ENCODE peak calls at places on chromosomes 4 and X, in six cellular contexts. Y is neural progenitor cell, R is HepG2, Z is H7, L is sigmoid colon, P is mesendoderm. W is an unnamed sample.

GRCh38 chr4:180767330-180767729 is 1475.9 kb upstream of the TENM3 start:
- DNase-seq in Y (peak; percentile 56), R (no peak), L (no peak), P (peak; percentile 76), Z (no peak), W (no peak)

GRCh38 chr4:184444953-184445309 is 29.4 kb downstream of the IRF2 start:
- DNase-seq in Y (no peak), P (no peak), L (no peak), Z (no peak), R (no peak), W (no peak)

GRCh38 chrX:32448320-32448719 is 763.0 kb downstream of the DMD start:
- DNase-seq in Z (no peak), R (peak; percentile 0), P (no peak), L (no peak), Y (no peak), W (no peak)

GRCh38 chr4:117800636-117801035 is 233.7 kb upstream of the NDST3 start:
- DNase-seq in P (peak; percentile 57), R (no peak), Y (no peak), Z (no peak), L (no peak), W (no peak)

GRCh38 chr4:23084559-23085248 is 392.0 kb downstream of the GBA3 start:
- DNase-seq in R (no peak), Y (peak; percentile 25), Z (no peak), L (no peak), P (no peak), W (no peak)

GRCh38 chrX:77431227-77431626 is 16.0 kb upstream of the FGF16 start:
- DNase-seq in Z (no peak), P (peak; percentile 26), R (no peak), Y (no peak), L (no peak), W (no peak)

GRCh38 chr4:113411496-113411938 is 350.0 kb downstream of the CAMK2D start:
- DNase-seq in L (no peak), Y (no peak), R (peak; percentile 15), Z (no peak), P (no peak), W (no peak)

GRCh38 chrX:599837-600715 is 30.5 kb upstream of the SHOX start:
- DNase-seq in R (no peak), P (no peak), Z (no peak), Y (no peak), L (no peak), W (no peak)

GRCh38 chr4:101835121-101835904 is 44.8 kb downstream of the BANK1 start:
- DNase-seq in Z (peak; percentile 3), P (no peak), L (peak; percentile 72), R (peak; percentile 15), Y (no peak), W (no peak)

GRCh38 chr4:13455411-13455810 is 28.7 kb downstream of the RAB28 start:
- DNase-seq in L (no peak), Z (no peak), P (peak; percentile 13), R (no peak), Y (no peak), W (no peak)

GRCh38 chrX:46244451-46244850 is 300.8 kb downstream of the ZNF674 start:
- DNase-seq in Z (no peak), R (no peak), P (no peak), L (no peak), Y (no peak), W (no peak)

GRCh38 chr4:47104986-47105385 is 73.6 kb downstream of the GABRB1 start:
- DNase-seq in R (no peak), L (no peak), P (no peak), Z (no peak), Y (no peak), W (no peak)

GRCh38 chr4:120801171-120801758 is 121.3 kb downstream of the PRDM5 start:
- DNase-seq in L (peak; percentile 64), R (no peak), Z (no peak), Y (no peak), P (no peak), W (no peak)

GRCh38 chrX:44972132-44972531 is 99.1 kb downstream of the KDM6A start:
- DNase-seq in R (no peak), P (no peak), L (no peak), Z (no peak), Y (no peak), W (no peak)

GRCh38 chrX:100731441-100732281 is at the start of gene SYTL4:
- DNase-seq in P (peak; percentile 33), R (no peak), Y (peak; percentile 57), L (peak; percentile 68), Z (peak; percentile 80), W (no peak)

GRCh38 chrX:116318672-116319071 is 117.7 kb upstream of the SLC6A14 start:
- DNase-seq in Y (no peak), Z (no peak), P (no peak), R (no peak), L (no peak), W (no peak)

GRCh38 chr4:183249854-183250253 is 70.2 kb downstream of the CLDN22 start:
- DNase-seq in L (no peak), P (peak; percentile 58), Z (no peak), Y (peak; percentile 52), R (peak; percentile 16), W (peak; percentile 3)

GRCh38 chr4:80422727-80423404 is 87.3 kb downstream of the CFAP299 start:
- DNase-seq in Y (no peak), L (no peak), P (no peak), R (no peak), Z (no peak), W (peak; percentile 41)

GRCh38 chrX:47158131-47158530 is 13.1 kb downstream of the RBM10 start:
- DNase-seq in P (no peak), L (peak; percentile 37), Z (peak; percentile 78), R (no peak), Y (no peak), W (no peak)

GRCh38 chr4:185099024-185099682 is 43.9 kb upstream of the SLC25A4 start:
- DNase-seq in Y (no peak), Z (peak; percentile 57), R (no peak), L (no peak), P (peak; percentile 49), W (no peak)

GRCh38 chrX:132413459-132413858 is 75.4 kb downstream of the MBNL3 start:
- DNase-seq in Z (peak; percentile 69), L (no peak), R (peak; percentile 82), Y (peak; percentile 33), P (peak; percentile 90), W (no peak)

GRCh38 chr4:117164338-117164737 is 79.0 kb upstream of the TRAM1L1 start:
- DNase-seq in R (no peak), Y (no peak), P (peak; percentile 25), L (no peak), Z (no peak), W (no peak)

GRCh38 chr4:154124539-154125255 is 335.8 kb upstream of the SFRP2 start:
- DNase-seq in P (no peak), Y (no peak), R (no peak), L (no peak), Z (no peak), W (no peak)

GRCh38 chrX:69282893-69283690 is 117.8 kb upstream of the PJA1 start:
- DNase-seq in Z (peak; percentile 61), Y (peak; percentile 33), R (no peak), P (no peak), L (no peak), W (no peak)

GRCh38 chrX:69277961-69278795 is 112.9 kb upstream of the PJA1 start:
- DNase-seq in Z (peak; percentile 83), L (no peak), P (peak; percentile 48), Y (peak; percentile 77), R (no peak), W (no peak)

GRCh38 chrX:69277369-69277768 is 112.1 kb upstream of the PJA1 start:
- DNase-seq in L (no peak), Z (no peak), Y (no peak), P (no peak), R (no peak), W (no peak)

GRCh38 chrX:69280956-69281355 is 115.7 kb upstream of the PJA1 start:
- DNase-seq in Z (no peak), P (no peak), L (no peak), Y (no peak), R (no peak), W (no peak)

GRCh38 chrX:69279234-69279633 is 114.0 kb upstream of the PJA1 start:
- DNase-seq in Z (no peak), R (no peak), Y (no peak), L (no peak), P (no peak), W (no peak)
- H3K27me3 ChIP-seq in Z (peaks cover 15% of the 10 kb centered on the region), R (no peaks in the 10 kb centered on the region), Y (peaks cover 10% of the 10 kb centered on the region), L (no peaks in the 10 kb centered on the region), P (no peaks in the 10 kb centered on the region), W (no peaks in the 10 kb centered on the region)

DNA sequence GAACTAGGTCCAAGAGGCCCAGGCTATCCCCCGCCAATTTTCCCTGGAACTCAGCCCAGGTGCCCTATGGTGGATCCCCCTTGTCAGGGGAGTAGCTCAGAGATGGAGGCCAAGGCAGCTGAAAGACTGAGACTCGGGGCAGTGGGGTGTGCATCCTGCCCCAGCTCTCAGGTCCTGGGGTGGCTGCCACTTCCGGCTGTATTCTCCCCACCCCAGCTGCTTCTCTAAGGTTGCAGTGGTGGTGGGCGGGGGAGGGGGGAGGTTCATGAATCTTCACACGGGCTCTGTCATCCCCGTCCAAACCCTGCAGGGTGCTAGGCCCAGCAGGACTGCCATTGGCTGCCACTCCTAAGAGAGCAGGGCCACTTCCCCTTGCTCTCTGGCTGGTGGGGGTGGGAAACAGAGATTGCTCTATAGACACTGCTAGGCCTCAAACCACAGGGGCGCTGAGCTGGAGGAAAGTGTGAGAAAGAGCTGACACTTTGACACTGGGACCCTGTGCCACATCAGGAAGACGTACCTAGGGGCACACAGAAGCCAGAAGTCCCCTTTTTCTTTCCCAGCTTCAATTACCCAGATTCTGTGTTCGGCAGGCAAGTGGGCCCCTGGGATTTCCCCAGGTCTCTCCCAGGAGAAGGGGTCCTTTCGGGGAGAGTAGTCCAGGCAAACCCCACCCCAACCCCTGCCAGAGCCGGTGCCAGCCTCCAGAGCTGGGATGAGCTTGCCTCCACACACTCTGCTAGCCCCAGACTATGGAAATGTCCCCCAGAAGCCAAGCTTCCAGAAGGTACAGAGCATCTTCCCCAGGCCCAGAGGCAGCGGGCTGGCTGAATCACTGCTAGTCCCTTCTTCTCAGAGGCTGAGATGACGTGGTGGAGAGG is 1.6 kb downstream of the SASH3 start:
- DNase-seq in P (peak; percentile 60), Z (peak; percentile 73), Y (no peak), L (no peak), R (no peak), W (peak; percentile 79)
- H3K4me3 ChIP-seq in P (no peak overlapping the region), Z (no peak overlapping the region), Y (no peak overlapping the region), L (no peak overlapping the region), R (no peak overlapping the region), W (peak overlapping the region; percentile 75)

GRCh38 chr4:142419712-142420111 is 426.4 kb downstream of the INPP4B start:
- DNase-seq in Y (no peak), P (no peak), Z (no peak), R (no peak), L (no peak), W (no peak)
- H3K27me3 ChIP-seq in Y (no peaks in the 10 kb centered on the region), P (no peaks in the 10 kb centered on the region), Z (no peaks in the 10 kb centered on the region), R (no peaks in the 10 kb centered on the region), L (no peaks in the 10 kb centered on the region), W (no peaks in the 10 kb centered on the region)

DNA sequence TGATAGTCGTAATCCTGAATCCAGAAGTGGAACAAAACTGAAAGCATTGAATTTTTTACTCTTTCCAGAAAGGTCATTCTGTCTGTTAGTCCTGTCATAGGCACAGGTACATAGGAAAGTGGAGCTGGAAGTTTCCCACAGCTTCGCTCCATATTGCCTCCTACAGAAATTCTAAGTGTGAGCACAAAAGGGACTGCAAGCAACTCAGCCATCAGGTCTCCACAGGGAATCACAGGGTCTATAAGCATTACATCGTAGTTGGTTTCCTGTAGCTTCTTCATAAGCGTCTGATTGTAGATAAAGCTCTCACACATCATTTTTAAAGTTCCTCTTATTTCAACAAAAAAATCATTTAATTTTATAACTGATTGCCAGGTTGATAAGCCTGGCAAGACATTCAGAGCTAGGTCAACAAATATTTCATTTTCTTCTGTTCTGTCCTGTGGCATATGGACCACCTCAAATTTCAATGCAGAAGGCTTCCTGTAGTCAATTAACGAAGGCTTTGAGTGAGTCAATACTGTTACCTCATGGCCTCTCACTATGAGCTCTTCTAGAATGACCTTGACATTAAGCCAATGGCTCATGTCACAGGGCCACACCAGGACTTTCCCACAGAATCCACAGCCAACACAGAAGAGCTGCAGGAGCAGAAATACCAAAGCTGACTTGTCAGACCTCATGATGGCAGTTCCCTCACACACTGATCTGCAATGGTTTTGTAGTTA is at the start of gene UGT2A3:
- DNase-seq in Z (no peak), P (peak; percentile 60), L (no peak), R (peak; percentile 99), Y (no peak), W (no peak)
- H3K4me3 ChIP-seq in Z (no peak within 1 kb of the TSS), P (no peak within 1 kb of the TSS), L (no peak within 1 kb of the TSS), R (peak within 1 kb of the TSS; percentile 59), Y (no peak within 1 kb of the TSS), W (no peak within 1 kb of the TSS)